ENCODE peak calls at places on chromosome 11, in four cellular contexts. One of them, this sample, is unnamed.

GRCh38 chr11:105202844-105203548 is 63.4 kb upstream of the CARD18 start:
- DNase-seq in HepG2: peak
- DNase-seq in K562: no peak
- DNase-seq in GM12878: no peak
- DNase-seq in this sample: no peak

GRCh38 chr11:19978668-19979518 is 181.4 kb downstream of the DBX1 start:
- DNase-seq in HepG2: peak
- DNase-seq in K562: no peak
- DNase-seq in GM12878: peak
- DNase-seq in this sample: no peak

GRCh38 chr11:12727556-12728070 is 53.4 kb downstream of the TEAD1 start:
- DNase-seq in HepG2: no peak
- DNase-seq in K562: no peak
- DNase-seq in GM12878: no peak
- DNase-seq in this sample: no peak

GRCh38 chr11:28793282-28793738 is 685.1 kb downstream of the METTL15 start:
- DNase-seq in HepG2: no peak
- DNase-seq in K562: no peak
- DNase-seq in GM12878: no peak
- DNase-seq in this sample: peak

GRCh38 chr11:72005347-72006260 is 6.9 kb downstream of the IL18BP start:
- DNase-seq in HepG2: no peak
- DNase-seq in K562: no peak
- DNase-seq in GM12878: no peak
- DNase-seq in this sample: no peak

GRCh38 chr11:32500001-32500400 is 64.7 kb upstream of the WT1 start:
- DNase-seq in HepG2: no peak
- DNase-seq in K562: no peak
- DNase-seq in GM12878: no peak
- DNase-seq in this sample: no peak

GRCh38 chr11:63841554-63841953 is 2.6 kb downstream of the MARK2 start:
- DNase-seq in HepG2: no peak
- DNase-seq in K562: no peak
- DNase-seq in GM12878: no peak
- DNase-seq in this sample: peak

GRCh38 chr11:66598993-66599392 is 6.0 kb downstream of the CCS start:
- DNase-seq in HepG2: no peak
- DNase-seq in K562: no peak
- DNase-seq in GM12878: no peak
- DNase-seq in this sample: no peak

GRCh38 chr11:95296165-95296564 is 65.2 kb upstream of the SESN3 start:
- DNase-seq in HepG2: no peak
- DNase-seq in K562: no peak
- DNase-seq in GM12878: no peak
- DNase-seq in this sample: no peak

GRCh38 chr11:67506426-67507032 is 1.4 kb upstream of the PITPNM1 start:
- DNase-seq in HepG2: no peak
- DNase-seq in K562: no peak
- DNase-seq in GM12878: no peak
- DNase-seq in this sample: no peak

GRCh38 chr11:3939211-3939610 is 83.7 kb downstream of the STIM1 start:
- DNase-seq in HepG2: no peak
- DNase-seq in K562: no peak
- DNase-seq in GM12878: no peak
- DNase-seq in this sample: no peak

GRCh38 chr11:118924591-118925585 is 838 bp downstream of the BCL9L start:
- DNase-seq in HepG2: no peak
- DNase-seq in K562: peak
- DNase-seq in GM12878: no peak
- DNase-seq in this sample: peak

GRCh38 chr11:74169736-74170458 is 905 bp downstream of the C2CD3 start:
- DNase-seq in HepG2: no peak
- DNase-seq in K562: no peak
- DNase-seq in GM12878: no peak
- DNase-seq in this sample: no peak

GRCh38 chr11:58567889-58568512 is 7.7 kb downstream of the LPXN start:
- DNase-seq in HepG2: peak
- DNase-seq in K562: peak
- DNase-seq in GM12878: no peak
- DNase-seq in this sample: peak

GRCh38 chr11:59692915-59693314 is 20.7 kb downstream of the OR10V1 start:
- DNase-seq in HepG2: no peak
- DNase-seq in K562: no peak
- DNase-seq in GM12878: no peak
- DNase-seq in this sample: no peak

GRCh38 chr11:65366340-65366773 is 11.8 kb downstream of the TIGD3 start:
- DNase-seq in HepG2: peak
- DNase-seq in K562: peak
- DNase-seq in GM12878: no peak
- DNase-seq in this sample: no peak

GRCh38 chr11:127474735-127475134 is 474.2 kb upstream of the KIRREL3 start:
- DNase-seq in HepG2: no peak
- DNase-seq in K562: no peak
- DNase-seq in GM12878: no peak
- DNase-seq in this sample: no peak

GRCh38 chr11:12827929-12828812 is 153.9 kb downstream of the TEAD1 start:
- DNase-seq in HepG2: peak
- DNase-seq in K562: no peak
- DNase-seq in GM12878: no peak
- DNase-seq in this sample: no peak

GRCh38 chr11:65218446-65218845 is 36.7 kb downstream of the CAPN1 start:
- DNase-seq in HepG2: no peak
- DNase-seq in K562: no peak
- DNase-seq in GM12878: no peak
- DNase-seq in this sample: no peak

GRCh38 chr11:96736591-96736990 is 346.8 kb downstream of the JRKL start:
- DNase-seq in HepG2: no peak
- DNase-seq in K562: no peak
- DNase-seq in GM12878: no peak
- DNase-seq in this sample: no peak

GRCh38 chr11:18171377-18172000 is 1.1 kb upstream of the MRGPRX4 start:
- DNase-seq in HepG2: peak
- DNase-seq in K562: peak
- DNase-seq in GM12878: no peak
- DNase-seq in this sample: peak

GRCh38 chr11:47797633-47798032 is 30.5 kb upstream of the FNBP4 start:
- DNase-seq in HepG2: no peak
- DNase-seq in K562: no peak
- DNase-seq in GM12878: no peak
- DNase-seq in this sample: no peak

GRCh38 chr11:122167100-122167499 is 51.1 kb upstream of the BLID start:
- DNase-seq in HepG2: no peak
- DNase-seq in K562: no peak
- DNase-seq in GM12878: no peak
- DNase-seq in this sample: no peak

GRCh38 chr11:130181295-130182272 is 22.0 kb downstream of the ST14 start:
- DNase-seq in HepG2: peak
- DNase-seq in K562: no peak
- DNase-seq in GM12878: no peak
- DNase-seq in this sample: no peak

GRCh38 chr11:44760917-44761545 is 34.3 kb downstream of the TSPAN18 start:
- DNase-seq in HepG2: no peak
- DNase-seq in K562: peak
- DNase-seq in GM12878: no peak
- DNase-seq in this sample: peak

GRCh38 chr11:45154276-45154675 is 7.8 kb downstream of the PRDM11 start:
- DNase-seq in HepG2: no peak
- DNase-seq in K562: no peak
- DNase-seq in GM12878: no peak
- DNase-seq in this sample: no peak

GRCh38 chr11:95805869-95806268 is 15.6 kb downstream of the CEP57 start:
- DNase-seq in HepG2: no peak
- DNase-seq in K562: no peak
- DNase-seq in GM12878: no peak
- DNase-seq in this sample: no peak

GRCh38 chr11:71248656-71249055 is 3.7 kb downstream of the SHANK2 start:
- DNase-seq in HepG2: no peak
- DNase-seq in K562: no peak
- DNase-seq in GM12878: no peak
- DNase-seq in this sample: no peak

GRCh38 chr11:62974848-62975522 is 9.8 kb downstream of the SLC22A6 start:
- DNase-seq in HepG2: peak
- DNase-seq in K562: peak
- DNase-seq in GM12878: no peak
- DNase-seq in this sample: peak

GRCh38 chr11:22130462-22131053 is 62.3 kb upstream of the ANO5 start:
- DNase-seq in HepG2: no peak
- DNase-seq in K562: no peak
- DNase-seq in GM12878: no peak
- DNase-seq in this sample: no peak

GRCh38 chr11:110296226-110297081 is at the start of gene RDX:
- DNase-seq in HepG2: peak
- DNase-seq in K562: peak
- DNase-seq in GM12878: no peak
- DNase-seq in this sample: peak

GRCh38 chr11:82775736-82776346 is 42.2 kb upstream of the FAM181B start:
- DNase-seq in HepG2: peak
- DNase-seq in K562: peak
- DNase-seq in GM12878: no peak
- DNase-seq in this sample: peak

GRCh38 chr11:47144541-47144940 is 32.1 kb downstream of the ARFGAP2 start:
- DNase-seq in HepG2: no peak
- DNase-seq in K562: no peak
- DNase-seq in GM12878: no peak
- DNase-seq in this sample: no peak

GRCh38 chr11:104105155-104105554 is 58.8 kb downstream of the PDGFD start:
- DNase-seq in HepG2: no peak
- DNase-seq in K562: no peak
- DNase-seq in GM12878: no peak
- DNase-seq in this sample: no peak

GRCh38 chr11:5891216-5891800 is 1.7 kb upstream of the OR52E5 start:
- DNase-seq in HepG2: no peak
- DNase-seq in K562: peak
- DNase-seq in GM12878: peak
- DNase-seq in this sample: no peak

GRCh38 chr11:87971354-87971753 is 203.9 kb downstream of the RAB38 start:
- DNase-seq in HepG2: no peak
- DNase-seq in K562: no peak
- DNase-seq in GM12878: no peak
- DNase-seq in this sample: no peak

GRCh38 chr11:74592063-74592440 is 330 bp upstream of the POLD3 start:
- DNase-seq in HepG2: no peak
- DNase-seq in K562: no peak
- DNase-seq in GM12878: no peak
- DNase-seq in this sample: no peak

GRCh38 chr11:65370659-65371049 is 11.8 kb downstream of the SLC25A45 start:
- DNase-seq in HepG2: no peak
- DNase-seq in K562: no peak
- DNase-seq in GM12878: no peak
- DNase-seq in this sample: no peak

DNA sequence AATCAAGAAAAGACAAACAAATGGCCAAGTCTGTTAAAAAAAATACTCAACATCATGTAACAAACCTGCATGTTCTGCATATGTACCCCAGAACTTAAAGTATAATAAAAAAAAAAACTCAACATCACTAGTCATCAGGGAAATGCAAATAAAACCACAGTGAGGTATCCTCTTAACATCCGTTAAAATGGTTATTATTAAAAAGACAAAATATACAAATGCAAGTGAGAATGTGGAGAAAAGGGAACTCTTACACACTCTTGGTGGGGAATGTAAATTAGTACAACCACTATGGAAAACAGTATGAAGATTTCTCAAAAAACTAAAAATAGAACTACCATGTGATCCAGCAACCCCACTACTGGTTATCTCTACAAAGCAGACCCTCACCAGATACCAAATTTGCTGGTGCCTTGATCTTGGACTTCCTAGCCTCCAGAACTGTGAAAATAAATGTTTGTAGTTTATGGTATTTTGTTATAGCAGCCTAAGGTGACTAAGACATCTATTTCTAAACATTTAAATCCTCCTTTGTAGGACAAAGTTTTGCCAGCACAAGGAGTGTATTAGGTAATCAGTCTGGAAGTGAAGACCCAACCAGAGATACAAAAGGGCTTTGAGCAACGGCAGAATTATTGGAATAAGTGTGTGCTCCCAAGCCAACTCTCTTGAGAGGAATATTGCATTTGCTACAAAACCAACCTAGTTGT is 32.4 kb upstream of the SCUBE2 start:
- DNase-seq in HepG2: no peak
- DNase-seq in K562: no peak
- DNase-seq in GM12878: no peak
- DNase-seq in this sample: no peak
- TF ChIP-seq ESRRA in HepG2: no peak
- TF ChIP-seq ESRRA in K562: no peak
- TF ChIP-seq ESRRA in GM12878: no peak
- TF ChIP-seq ESRRA in this sample: no peak

GRCh38 chr11:56990702-56991101 is 2.0 kb downstream of the OR5AK2 start:
- DNase-seq in HepG2: no peak
- DNase-seq in K562: no peak
- DNase-seq in GM12878: no peak
- DNase-seq in this sample: no peak

GRCh38 chr11:56988614-56989013 is at the start of gene OR5AK2:
- DNase-seq in HepG2: no peak
- DNase-seq in K562: no peak
- DNase-seq in GM12878: no peak
- DNase-seq in this sample: no peak

DNA sequence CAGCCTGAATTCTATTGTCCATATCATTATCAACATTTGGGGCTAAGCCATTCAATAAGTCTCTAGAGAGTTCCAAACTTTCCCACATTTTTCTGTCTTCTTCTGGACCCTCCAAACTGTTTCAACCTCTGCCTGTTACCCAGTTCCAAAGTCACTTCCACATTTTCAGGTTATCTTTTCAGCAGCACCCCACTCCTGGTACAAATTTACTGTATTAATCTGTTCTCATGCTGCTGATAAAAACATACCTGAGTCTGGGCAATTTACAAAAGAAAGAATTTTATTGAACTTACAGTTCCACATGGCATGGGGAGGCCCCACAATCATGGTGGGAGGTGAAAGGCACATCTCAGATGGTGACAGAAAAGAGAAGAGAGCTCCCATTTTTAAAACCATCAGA is 5.8 kb downstream of the OR5AK2 start:
- DNase-seq in HepG2: no peak
- DNase-seq in K562: no peak
- DNase-seq in GM12878: no peak
- DNase-seq in this sample: no peak
- TF ChIP-seq NR2C2 in HepG2: no peak
- TF ChIP-seq NR2C2 in K562: no peak
- TF ChIP-seq NR2C2 in GM12878: no peak
- TF ChIP-seq NR2C2 in this sample: no peak

GRCh38 chr11:2708757-2709281 is 9.0 kb upstream of the KCNQ1OT1 start:
- DNase-seq in HepG2: no peak
- DNase-seq in K562: no peak
- DNase-seq in GM12878: no peak
- DNase-seq in this sample: no peak
- TF ChIP-seq ESRRA in HepG2: no peak
- TF ChIP-seq ESRRA in K562: no peak
- TF ChIP-seq ESRRA in GM12878: no peak
- TF ChIP-seq ESRRA in this sample: no peak

GRCh38 chr11:99366476-99366992 is 345.8 kb downstream of the CNTN5 start:
- DNase-seq in HepG2: no peak
- DNase-seq in K562: no peak
- DNase-seq in GM12878: no peak
- DNase-seq in this sample: no peak
- TF ChIP-seq NR2C2 in HepG2: no peak
- TF ChIP-seq NR2C2 in K562: no peak
- TF ChIP-seq NR2C2 in GM12878: no peak
- TF ChIP-seq NR2C2 in this sample: no peak